ENCODE peak calls at places on chromosomes 6 and 20, in seven cellular contexts. Z is Kasumi-1; Q is HFFc6; U is activated CD4-positive, alpha-beta memory T cell treated with anti-CD3 and anti-CD28 coated beads, Interleukin-2, amount 10 ng/mL, durations not matched to agents 7 days and 5 days; T is adrenal gland; D is WTC11; F is effector memory CD4-positive, alpha-beta T cell. X is an unnamed sample.
A peak's percentile ranks its signal among the peaks of the same experiment; 100 is the strongest.

GRCh38 chr6:49269190-49269589 is 193.9 kb downstream of the MMUT start:
- DNase-seq in T (no peak), U (no peak), Q (peak; percentile 48), F (no peak), D (no peak), Z (no peak), X (no peak)

GRCh38 chr6:16684195-16684689 is 77.0 kb downstream of the ATXN1 start:
- DNase-seq in T (no peak), Q (no peak), Z (peak; percentile 92), D (no peak), U (no peak), F (no peak), X (no peak)

GRCh38 chr6:143999406-143999805 is 8.7 kb downstream of the PLAGL1 start:
- DNase-seq in Q (peak; percentile 43), Z (no peak), T (peak; percentile 68), F (no peak), U (no peak), D (no peak), X (no peak)

GRCh38 chr6:50030777-50031562 is 9.2 kb upstream of the DEFB110 start:
- DNase-seq in Z (no peak), Q (no peak), U (no peak), T (peak; percentile 10), F (no peak), D (peak; percentile 67), X (no peak)

GRCh38 chr6:16669227-16669626 is 92.0 kb downstream of the ATXN1 start:
- DNase-seq in Z (no peak), T (no peak), U (peak; percentile 86), Q (peak; percentile 44), D (no peak), F (peak; percentile 45), X (peak; percentile 42)

GRCh38 chr6:87660226-87660886 is 41.7 kb downstream of the AKIRIN2 start:
- DNase-seq in D (no peak), Z (no peak), U (no peak), T (peak; percentile 76), Q (peak; percentile 80), F (no peak), X (no peak)

GRCh38 chr6:154868143-154868594 is 126.9 kb upstream of the TIAM2 start:
- DNase-seq in U (no peak), Q (peak; percentile 70), F (no peak), Z (peak; percentile 69), D (no peak), T (no peak), X (no peak)

GRCh38 chr6:100665041-100665380 is 200.3 kb upstream of the SIM1 start:
- DNase-seq in Z (no peak), D (no peak), Q (no peak), F (no peak), U (peak; percentile 17), T (no peak), X (no peak)

GRCh38 chr6:112936476-112936875 is 589.3 kb downstream of the RFPL4B start:
- DNase-seq in D (no peak), Z (no peak), F (no peak), Q (no peak), U (no peak), T (no peak), X (no peak)

GRCh38 chr20:7094438-7094997 is 327.0 kb downstream of the BMP2 start:
- DNase-seq in D (peak; percentile 64), T (peak; percentile 7), Q (no peak), U (no peak), F (no peak), Z (no peak), X (no peak)

GRCh38 chr6:72861935-72862432 is 240.1 kb downstream of the KCNQ5 start:
- DNase-seq in U (no peak), D (no peak), F (no peak), Q (peak; percentile 67), Z (peak; percentile 82), T (no peak), X (no peak)

GRCh38 chr6:84524636-84525035 is 239.8 kb downstream of the TBX18 start:
- DNase-seq in T (no peak), F (no peak), U (no peak), D (no peak), Z (no peak), Q (no peak), X (no peak)

GRCh38 chr6:105798057-105798456 is 288.1 kb upstream of the PRDM1 start:
- DNase-seq in D (no peak), T (peak; percentile 79), Q (peak; percentile 90), U (no peak), Z (no peak), F (no peak), X (no peak)

GRCh38 chr20:910840-911770 is 5.0 kb downstream of the ANGPT4 start:
- DNase-seq in U (no peak), T (peak; percentile 11), Q (peak; percentile 33), D (no peak), F (no peak), Z (no peak), X (no peak)

GRCh38 chr6:148166339-148166949 is 176.2 kb upstream of the SASH1 start:
- DNase-seq in F (no peak), T (no peak), Q (peak; percentile 62), Z (peak; percentile 63), U (no peak), D (no peak), X (no peak)

GRCh38 chr6:79463721-79464120 is 73.5 kb downstream of the LCA5 start:
- DNase-seq in Q (no peak), F (no peak), U (no peak), D (no peak), T (no peak), Z (no peak), X (no peak)

GRCh38 chr6:155402656-155403304 is 52.9 kb downstream of the NOX3 start:
- DNase-seq in F (no peak), U (no peak), Z (no peak), T (no peak), Q (no peak), D (no peak), X (no peak)

X was measured in effector CD4-positive, alpha-beta T cell.